ENCODE peak calls at places on chromosomes 7 and 10, in five cellular contexts. One of them, this sample, is unnamed. For H3K27me3, the result is how much of the 10 kb centered on the place peaks cover.

GRCh38 chr7:18038391-18038790 is 10.7 kb upstream of the PRPS1L1 start:
- DNase-seq in small intestine: no peak
- DNase-seq in trophoblast cell: no peak
- DNase-seq in naive thymus-derived CD4-positive, alpha-beta T cell: no peak
- DNase-seq in astrocyte: no peak
- DNase-seq in this sample: no peak

GRCh38 chr7:70739646-70740045 is 392.3 kb upstream of the GALNT17 start:
- DNase-seq in naive thymus-derived CD4-positive, alpha-beta T cell: no peak
- DNase-seq in trophoblast cell: no peak
- DNase-seq in small intestine: no peak
- DNase-seq in astrocyte: no peak
- DNase-seq in this sample: no peak

GRCh38 chr7:80772347-80773101 is 134.1 kb downstream of the CD36 start:
- DNase-seq in small intestine: no peak
- DNase-seq in astrocyte: no peak
- DNase-seq in trophoblast cell: no peak
- DNase-seq in naive thymus-derived CD4-positive, alpha-beta T cell: no peak
- DNase-seq in this sample: no peak

GRCh38 chr10:85786401-85786899 is 580.1 kb downstream of the GRID1 start:
- DNase-seq in astrocyte: no peak
- DNase-seq in naive thymus-derived CD4-positive, alpha-beta T cell: no peak
- DNase-seq in small intestine: no peak
- DNase-seq in trophoblast cell: no peak
- DNase-seq in this sample: no peak

GRCh38 chr7:109009636-109010035 is 440.0 kb downstream of the DNAJB9 start:
- DNase-seq in trophoblast cell: peak
- DNase-seq in naive thymus-derived CD4-positive, alpha-beta T cell: no peak
- DNase-seq in small intestine: no peak
- DNase-seq in astrocyte: no peak
- DNase-seq in this sample: peak

GRCh38 chr7:100435401-100436304 is 644 bp downstream of the PPP1R35 start:
- DNase-seq in astrocyte: no peak
- DNase-seq in naive thymus-derived CD4-positive, alpha-beta T cell: peak
- DNase-seq in small intestine: peak
- DNase-seq in trophoblast cell: peak
- DNase-seq in this sample: peak

GRCh38 chr7:157859915-157860314 is 523.1 kb downstream of the DNAJB6 start:
- DNase-seq in naive thymus-derived CD4-positive, alpha-beta T cell: no peak
- DNase-seq in astrocyte: no peak
- DNase-seq in trophoblast cell: no peak
- DNase-seq in small intestine: no peak
- DNase-seq in this sample: no peak

GRCh38 chr7:127957886-127958285 is 73.4 kb downstream of the LRRC4 start:
- DNase-seq in trophoblast cell: no peak
- DNase-seq in small intestine: no peak
- DNase-seq in naive thymus-derived CD4-positive, alpha-beta T cell: no peak
- DNase-seq in astrocyte: no peak
- DNase-seq in this sample: no peak

GRCh38 chr10:55491712-55492111 is 690.7 kb upstream of the PCDH15 start:
- DNase-seq in naive thymus-derived CD4-positive, alpha-beta T cell: no peak
- DNase-seq in astrocyte: no peak
- DNase-seq in trophoblast cell: no peak
- DNase-seq in small intestine: no peak
- DNase-seq in this sample: no peak

GRCh38 chr7:7765422-7765821 is 47.0 kb upstream of the RPA3 start:
- DNase-seq in naive thymus-derived CD4-positive, alpha-beta T cell: no peak
- DNase-seq in astrocyte: no peak
- DNase-seq in small intestine: peak
- DNase-seq in trophoblast cell: no peak
- DNase-seq in this sample: no peak

GRCh38 chr10:97686301-97686961 is 610 bp downstream of the AVPI1 start:
- DNase-seq in small intestine: peak
- DNase-seq in astrocyte: no peak
- DNase-seq in naive thymus-derived CD4-positive, alpha-beta T cell: no peak
- DNase-seq in trophoblast cell: peak
- DNase-seq in this sample: no peak

GRCh38 chr10:17001961-17002749 is 127.5 kb downstream of the CUBN start:
- DNase-seq in naive thymus-derived CD4-positive, alpha-beta T cell: no peak
- DNase-seq in trophoblast cell: peak
- DNase-seq in astrocyte: peak
- DNase-seq in small intestine: no peak
- DNase-seq in this sample: no peak

GRCh38 chr10:49140306-49141175 is 6.7 kb upstream of the FAM170B start:
- DNase-seq in naive thymus-derived CD4-positive, alpha-beta T cell: no peak
- DNase-seq in small intestine: no peak
- DNase-seq in trophoblast cell: no peak
- DNase-seq in astrocyte: no peak
- DNase-seq in this sample: no peak

GRCh38 chr7:44257618-44258422 is 57.0 kb downstream of the YKT6 start:
- DNase-seq in small intestine: peak
- DNase-seq in naive thymus-derived CD4-positive, alpha-beta T cell: peak
- DNase-seq in trophoblast cell: peak
- DNase-seq in astrocyte: peak
- DNase-seq in this sample: peak

GRCh38 chr10:15043674-15044073 is at the start of gene OLAH:
- DNase-seq in naive thymus-derived CD4-positive, alpha-beta T cell: no peak
- DNase-seq in astrocyte: no peak
- DNase-seq in trophoblast cell: no peak
- DNase-seq in small intestine: no peak
- DNase-seq in this sample: no peak

GRCh38 chr7:5525271-5526189 is 101.9 kb upstream of the TNRC18 start:
- DNase-seq in small intestine: peak
- DNase-seq in trophoblast cell: peak
- DNase-seq in astrocyte: no peak
- DNase-seq in naive thymus-derived CD4-positive, alpha-beta T cell: no peak
- DNase-seq in this sample: peak

GRCh38 chr7:48424731-48425130 is 253.5 kb downstream of the ABCA13 start:
- DNase-seq in astrocyte: no peak
- DNase-seq in small intestine: peak
- DNase-seq in trophoblast cell: peak
- DNase-seq in naive thymus-derived CD4-positive, alpha-beta T cell: no peak
- DNase-seq in this sample: no peak

GRCh38 chr10:24331457-24331856 is 122.5 kb downstream of the KIAA1217 start:
- DNase-seq in astrocyte: peak
- DNase-seq in trophoblast cell: peak
- DNase-seq in small intestine: peak
- DNase-seq in naive thymus-derived CD4-positive, alpha-beta T cell: no peak
- DNase-seq in this sample: no peak

GRCh38 chr7:96014617-96015016 is 242.3 kb downstream of the DYNC1I1 start:
- DNase-seq in trophoblast cell: no peak
- DNase-seq in astrocyte: no peak
- DNase-seq in naive thymus-derived CD4-positive, alpha-beta T cell: no peak
- DNase-seq in small intestine: no peak
- DNase-seq in this sample: no peak

GRCh38 chr7:16492513-16493062 is 27.1 kb upstream of the SOSTDC1 start:
- DNase-seq in trophoblast cell: no peak
- DNase-seq in naive thymus-derived CD4-positive, alpha-beta T cell: no peak
- DNase-seq in astrocyte: peak
- DNase-seq in small intestine: peak
- DNase-seq in this sample: no peak

GRCh38 chr10:71585579-71586092 is 133.9 kb downstream of the C10orf105 start:
- DNase-seq in naive thymus-derived CD4-positive, alpha-beta T cell: no peak
- DNase-seq in astrocyte: no peak
- DNase-seq in small intestine: no peak
- DNase-seq in trophoblast cell: no peak
- DNase-seq in this sample: peak

GRCh38 chr7:20352573-20353304 is 22.0 kb downstream of the ITGB8 start:
- DNase-seq in trophoblast cell: peak
- DNase-seq in naive thymus-derived CD4-positive, alpha-beta T cell: no peak
- DNase-seq in astrocyte: peak
- DNase-seq in small intestine: no peak
- DNase-seq in this sample: peak

GRCh38 chr7:30142710-30143109 is 7.9 kb downstream of the MTURN start:
- DNase-seq in naive thymus-derived CD4-positive, alpha-beta T cell: no peak
- DNase-seq in trophoblast cell: peak
- DNase-seq in small intestine: no peak
- DNase-seq in astrocyte: peak
- DNase-seq in this sample: peak

GRCh38 chr7:103989785-103990775 is 622 bp upstream of the RELN start:
- DNase-seq in small intestine: no peak
- DNase-seq in trophoblast cell: peak
- DNase-seq in naive thymus-derived CD4-positive, alpha-beta T cell: no peak
- DNase-seq in astrocyte: peak
- DNase-seq in this sample: peak

GRCh38 chr10:46028584-46029570 is 1.5 kb downstream of the NCOA4 start:
- DNase-seq in trophoblast cell: peak
- DNase-seq in naive thymus-derived CD4-positive, alpha-beta T cell: no peak
- DNase-seq in astrocyte: peak
- DNase-seq in small intestine: peak
- DNase-seq in this sample: peak

GRCh38 chr10:52883996-52884871 is 111.7 kb upstream of the MBL2 start:
- DNase-seq in trophoblast cell: peak
- DNase-seq in astrocyte: peak
- DNase-seq in naive thymus-derived CD4-positive, alpha-beta T cell: no peak
- DNase-seq in small intestine: peak
- DNase-seq in this sample: peak

GRCh38 chr7:142804715-142805114 is 33.9 kb downstream of the PRSS2 start:
- DNase-seq in astrocyte: no peak
- DNase-seq in trophoblast cell: no peak
- DNase-seq in naive thymus-derived CD4-positive, alpha-beta T cell: no peak
- DNase-seq in small intestine: no peak
- DNase-seq in this sample: no peak

GRCh38 chr10:121774404-121774803 is 153.4 kb downstream of the ATE1 start:
- DNase-seq in naive thymus-derived CD4-positive, alpha-beta T cell: no peak
- DNase-seq in small intestine: no peak
- DNase-seq in trophoblast cell: peak
- DNase-seq in astrocyte: peak
- DNase-seq in this sample: no peak

GRCh38 chr10:89207181-89207800 is at the start of gene CH25H:
- DNase-seq in astrocyte: peak
- DNase-seq in naive thymus-derived CD4-positive, alpha-beta T cell: peak
- DNase-seq in trophoblast cell: peak
- DNase-seq in small intestine: peak
- DNase-seq in this sample: peak

GRCh38 chr10:93995182-93995581 is 1.5 kb downstream of the PLCE1 start:
- DNase-seq in small intestine: no peak
- DNase-seq in astrocyte: no peak
- DNase-seq in trophoblast cell: no peak
- DNase-seq in naive thymus-derived CD4-positive, alpha-beta T cell: no peak
- DNase-seq in this sample: no peak

GRCh38 chr10:93993782-93994668 is at the start of gene PLCE1:
- DNase-seq in astrocyte: no peak
- DNase-seq in naive thymus-derived CD4-positive, alpha-beta T cell: no peak
- DNase-seq in small intestine: peak
- DNase-seq in trophoblast cell: peak
- DNase-seq in this sample: peak

GRCh38 chr10:93997546-93997945 is 3.8 kb downstream of the PLCE1 start:
- DNase-seq in naive thymus-derived CD4-positive, alpha-beta T cell: no peak
- DNase-seq in astrocyte: no peak
- DNase-seq in trophoblast cell: peak
- DNase-seq in small intestine: no peak
- DNase-seq in this sample: no peak

GRCh38 chr10:93993414-93993781 is 333 bp upstream of the PLCE1 start:
- DNase-seq in small intestine: no peak
- DNase-seq in trophoblast cell: no peak
- DNase-seq in naive thymus-derived CD4-positive, alpha-beta T cell: no peak
- DNase-seq in astrocyte: no peak
- DNase-seq in this sample: no peak

DNA sequence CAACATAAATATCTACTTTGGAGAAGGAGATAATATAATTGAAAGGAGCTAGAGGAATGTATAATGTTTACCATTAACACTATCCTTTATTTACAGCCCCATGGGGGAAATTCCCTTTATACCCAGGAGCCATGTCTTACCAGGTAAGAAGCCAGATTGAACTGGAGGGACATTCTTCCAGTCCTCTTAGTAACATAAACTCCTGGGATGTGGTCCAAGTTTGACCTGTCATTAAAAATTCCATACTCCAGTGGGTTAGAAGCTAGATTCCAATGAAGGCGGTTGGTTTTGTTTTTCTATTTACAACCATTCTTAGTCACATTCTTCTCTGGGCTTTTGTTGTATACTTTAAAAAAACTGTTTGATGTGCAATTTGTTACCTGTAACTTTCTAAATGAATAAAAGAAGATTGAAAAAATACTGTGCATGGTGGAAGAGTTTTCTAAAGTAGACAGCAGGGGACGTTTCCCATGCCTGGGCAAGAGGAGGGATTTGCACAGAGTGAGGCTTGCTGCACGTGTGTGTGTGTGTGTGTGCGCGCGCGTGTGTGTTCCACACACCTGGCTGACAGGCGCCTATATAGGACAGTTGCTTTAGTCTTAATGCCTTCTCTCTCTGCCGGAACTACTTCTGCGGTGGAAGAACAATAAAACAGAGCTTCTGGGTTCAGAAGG is 2.0 kb downstream of the PLCE1 start:
- DNase-seq in small intestine: no peak
- DNase-seq in trophoblast cell: no peak
- DNase-seq in naive thymus-derived CD4-positive, alpha-beta T cell: no peak
- DNase-seq in astrocyte: peak
- DNase-seq in this sample: no peak
- H3K27me3 ChIP-seq in small intestine: under half
- H3K27me3 ChIP-seq in trophoblast cell: under half
- H3K27me3 ChIP-seq in naive thymus-derived CD4-positive, alpha-beta T cell: under half
- H3K27me3 ChIP-seq in astrocyte: under half
- H3K27me3 ChIP-seq in this sample: under half

DNA sequence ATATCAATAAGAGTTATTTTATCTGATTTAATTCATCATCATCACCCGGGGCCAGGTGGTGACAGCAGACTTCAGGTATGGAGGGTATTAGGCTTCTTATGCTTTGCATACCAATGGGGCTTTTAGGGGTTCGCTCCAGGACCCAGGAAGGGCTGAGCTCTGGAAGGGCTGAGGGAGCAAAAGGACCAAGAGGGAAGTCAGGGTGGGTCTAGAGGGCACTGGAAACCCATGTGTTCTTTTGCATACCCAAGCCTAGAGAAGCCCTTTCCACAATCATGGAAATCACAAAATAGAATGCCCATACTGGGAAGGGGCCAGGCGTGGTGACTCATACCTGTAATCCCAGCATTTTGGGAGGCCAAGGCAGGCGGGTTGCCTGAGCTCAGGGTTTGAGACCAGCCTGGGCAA is 30.9 kb upstream of the VCL start:
- DNase-seq in naive thymus-derived CD4-positive, alpha-beta T cell: no peak
- DNase-seq in trophoblast cell: no peak
- DNase-seq in small intestine: no peak
- DNase-seq in astrocyte: no peak
- DNase-seq in this sample: peak
- H3K4me3 ChIP-seq in naive thymus-derived CD4-positive, alpha-beta T cell: no peak
- H3K4me3 ChIP-seq in trophoblast cell: no peak
- H3K4me3 ChIP-seq in small intestine: no peak
- H3K4me3 ChIP-seq in astrocyte: no peak
- H3K4me3 ChIP-seq in this sample: no peak

DNA sequence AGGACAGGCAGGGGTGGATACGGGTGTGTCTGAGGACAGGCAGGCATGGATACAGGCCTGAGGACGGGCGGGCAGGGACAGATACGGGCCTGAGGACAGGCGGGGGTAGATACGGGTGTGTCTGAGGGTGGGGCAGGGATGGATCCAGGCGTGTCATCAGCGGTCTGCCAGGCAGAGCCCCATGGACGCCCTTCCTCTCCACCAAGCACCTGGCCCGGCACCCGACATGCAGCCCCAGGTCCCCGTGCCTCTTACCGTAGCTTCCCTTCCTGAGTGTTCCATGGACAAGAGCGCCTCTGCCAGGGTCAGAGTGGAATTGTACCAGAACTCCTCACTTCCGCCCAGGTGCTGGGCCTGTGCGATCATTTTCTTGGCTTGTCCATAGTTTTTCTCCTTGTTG is 74.6 kb upstream of the NKX6-2 start:
- DNase-seq in astrocyte: no peak
- DNase-seq in small intestine: no peak
- DNase-seq in trophoblast cell: no peak
- DNase-seq in naive thymus-derived CD4-positive, alpha-beta T cell: peak
- DNase-seq in this sample: no peak
- H3K27me3 ChIP-seq in astrocyte: under half
- H3K27me3 ChIP-seq in small intestine: under half
- H3K27me3 ChIP-seq in trophoblast cell: under half
- H3K27me3 ChIP-seq in naive thymus-derived CD4-positive, alpha-beta T cell: under half
- H3K27me3 ChIP-seq in this sample: under half

GRCh38 chr7:13725591-13725990 is 263.9 kb downstream of the ETV1 start:
- DNase-seq in naive thymus-derived CD4-positive, alpha-beta T cell: no peak
- DNase-seq in astrocyte: no peak
- DNase-seq in small intestine: no peak
- DNase-seq in trophoblast cell: no peak
- DNase-seq in this sample: no peak
- H3K4me3 ChIP-seq in naive thymus-derived CD4-positive, alpha-beta T cell: no peak
- H3K4me3 ChIP-seq in astrocyte: no peak
- H3K4me3 ChIP-seq in small intestine: no peak
- H3K4me3 ChIP-seq in trophoblast cell: no peak
- H3K4me3 ChIP-seq in this sample: no peak